ENCODE peak calls at places on chromosomes 2 and 18, in six cellular contexts. U is spleen, O is brain microvascular endothelial cell, C is A549, F is prostate gland, P is kidney epithelial cell. S is an unnamed sample.

GRCh38 chr2:82968381-82968780 is 1490.7 kb downstream of the SUCLG1 start:
- DNase-seq in U (no peak), O (no peak), C (no peak), F (no peak), P (no peak), S (no peak)

GRCh38 chr2:216551669-216552068 is 53.0 kb downstream of the RPL37A start:
- DNase-seq in U (no peak), O (no peak), C (no peak), F (peak), P (no peak), S (no peak)

GRCh38 chr2:26805241-26805676 is 19.4 kb downstream of the CENPA start:
- DNase-seq in U (no peak), O (peak), C (no peak), F (no peak), P (peak), S (no peak)

GRCh38 chr18:5466256-5466655 is 77.5 kb downstream of the EPB41L3 start:
- DNase-seq in U (no peak), O (no peak), C (no peak), F (no peak), P (no peak), S (no peak)

GRCh38 chr2:149861034-149861433 is 273.5 kb upstream of the MMADHC start:
- DNase-seq in U (no peak), O (no peak), C (no peak), F (no peak), P (no peak), S (no peak)

GRCh38 chr2:38095996-38096861 is 20.3 kb upstream of the CYP1B1 start:
- DNase-seq in U (no peak), O (no peak), C (no peak), F (peak), P (no peak), S (no peak)

GRCh38 chr2:58553937-58554336 is 312.8 kb upstream of the FANCL start:
- DNase-seq in U (no peak), O (no peak), C (no peak), F (no peak), P (no peak), S (peak)

GRCh38 chr2:9333591-9334171 is 89.6 kb downstream of the ITGB1BP1 start:
- DNase-seq in U (no peak), O (peak), C (peak), F (peak), P (peak), S (peak)

GRCh38 chr2:235608200-235608591 is 114.4 kb downstream of the AGAP1 start:
- DNase-seq in U (no peak), O (no peak), C (no peak), F (no peak), P (no peak), S (no peak)

GRCh38 chr18:56722518-56722917 is 71.4 kb downstream of the WDR7 start:
- DNase-seq in U (no peak), O (no peak), C (no peak), F (no peak), P (no peak), S (no peak)

GRCh38 chr18:14914126-14914525 is 166.2 kb downstream of the ANKRD30B start:
- DNase-seq in U (no peak), O (no peak), C (no peak), F (no peak), P (no peak), S (no peak)

GRCh38 chr2:55856936-55857335 is 66.6 kb downstream of the EFEMP1 start:
- DNase-seq in U (no peak), O (no peak), C (no peak), F (no peak), P (peak), S (no peak)

GRCh38 chr18:11246883-11247282 is 97.5 kb upstream of the PIEZO2 start:
- DNase-seq in U (no peak), O (no peak), C (no peak), F (no peak), P (no peak), S (no peak)

GRCh38 chr18:66193938-66194337 is 410.0 kb downstream of the CDH19 start:
- DNase-seq in U (no peak), O (no peak), C (no peak), F (no peak), P (no peak), S (no peak)

GRCh38 chr2:52613064-52613463 is 1154.5 kb upstream of the CHAC2 start:
- DNase-seq in U (no peak), O (no peak), C (no peak), F (no peak), P (no peak), S (no peak)

GRCh38 chr2:84482588-84482987 is 23.5 kb upstream of the SUCLG1 start:
- DNase-seq in U (no peak), O (no peak), C (no peak), F (no peak), P (no peak), S (no peak)

GRCh38 chr18:60053747-60054304 is 154.0 kb downstream of the PMAIP1 start:
- DNase-seq in U (no peak), O (peak), C (peak), F (no peak), P (peak), S (peak)

GRCh38 chr2:235098736-235099494 is 147.1 kb downstream of the SH3BP4 start:
- DNase-seq in U (no peak), O (no peak), C (no peak), F (no peak), P (no peak), S (no peak)

GRCh38 chr2:29219374-29219773 is 104.2 kb downstream of the CLIP4 start:
- DNase-seq in U (peak), O (no peak), C (no peak), F (no peak), P (no peak), S (no peak)

GRCh38 chr2:236250286-236250685 is 13.9 kb downstream of the ASB18 start:
- DNase-seq in U (no peak), O (no peak), C (no peak), F (no peak), P (no peak), S (no peak)

GRCh38 chr2:179338681-179339080 is 74.0 kb upstream of the SESTD1 start:
- DNase-seq in U (no peak), O (no peak), C (no peak), F (no peak), P (no peak), S (no peak)

GRCh38 chr2:204539010-204539385 is 6.3 kb upstream of the PARD3B start:
- DNase-seq in U (no peak), O (peak), C (no peak), F (no peak), P (no peak), S (no peak)

GRCh38 chr2:181904022-181904632 is 12.6 kb downstream of the ITPRID2 start:
- DNase-seq in U (no peak), O (peak), C (peak), F (no peak), P (no peak), S (peak)

GRCh38 chr18:500556-501405 is at the start of gene COLEC12:
- DNase-seq in U (no peak), O (no peak), C (no peak), F (peak), P (no peak), S (no peak)
- H3K4me3 ChIP-seq in U (no peak), O (peak), C (peak), F (peak), P (peak), S (no peak)

GRCh38 chr2:221571391-221572179 is 519 bp downstream of the EPHA4 start:
- DNase-seq in U (peak), O (peak), C (peak), F (peak), P (no peak), S (peak)

GRCh38 chr2:221569342-221570278 is 2.5 kb downstream of the EPHA4 start:
- DNase-seq in U (peak), O (no peak), C (no peak), F (no peak), P (no peak), S (no peak)

GRCh38 chr2:221571108-221571390 is 1.1 kb downstream of the EPHA4 start:
- DNase-seq in U (peak), O (peak), C (no peak), F (no peak), P (no peak), S (peak)

GRCh38 chr2:221572180-221572820 is at the start of gene EPHA4:
- DNase-seq in U (peak), O (peak), C (peak), F (peak), P (no peak), S (peak)

GRCh38 chr2:221570321-221571107 is 1.6 kb downstream of the EPHA4 start:
- DNase-seq in U (no peak), O (peak), C (no peak), F (peak), P (no peak), S (peak)
- TF ChIP-seq CTCF in U (no peak), O (peak), C (no peak), F (peak), P (peak), S (no peak)

GRCh38 chr18:77206676-77207370 is 42.8 kb upstream of the GALR1 start:
- DNase-seq in U (no peak), O (peak), C (no peak), F (no peak), P (no peak), S (no peak)
- H3K4me3 ChIP-seq in U (no peak), O (no peak), C (no peak), F (no peak), P (no peak), S (no peak)

DNA sequence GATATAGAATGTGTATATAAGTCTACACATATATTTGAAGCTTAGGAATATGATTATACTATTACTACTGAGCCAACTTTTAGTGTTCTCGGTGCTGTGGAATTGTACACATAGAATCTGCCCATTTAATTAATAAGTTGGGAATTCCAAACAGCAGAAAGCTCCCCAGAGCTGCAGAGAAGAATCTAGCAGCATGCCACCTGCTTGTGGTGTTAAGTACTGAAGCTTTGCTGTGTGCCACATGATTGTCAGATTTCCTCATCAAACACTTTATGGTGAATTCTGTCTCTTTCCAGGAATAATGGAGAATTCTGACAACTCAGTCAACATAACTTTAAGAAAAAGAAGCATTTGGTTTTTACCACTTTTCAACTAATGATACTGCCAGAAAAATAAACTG is 117.8 kb downstream of the WDSUB1 start:
- DNase-seq in U (no peak), O (peak), C (peak), F (no peak), P (no peak), S (no peak)
- TF ChIP-seq CTCF in U (no peak), O (peak), C (no peak), F (no peak), P (peak), S (no peak)

GRCh38 chr2:60886962-60887361 is 5.6 kb downstream of the REL start:
- DNase-seq in U (no peak), O (no peak), C (no peak), F (no peak), P (no peak), S (no peak)
- H3K4me3 ChIP-seq in U (no peak), O (no peak), C (no peak), F (no peak), P (no peak), S (peak)

GRCh38 chr2:3278521-3279218 is 98.9 kb downstream of the EIPR1 start:
- DNase-seq in U (no peak), O (no peak), C (no peak), F (no peak), P (no peak), S (no peak)

GRCh38 chr2:3282056-3282998 is 95.3 kb downstream of the EIPR1 start:
- DNase-seq in U (peak), O (peak), C (no peak), F (peak), P (peak), S (no peak)

GRCh38 chr2:3280197-3280596 is 97.4 kb downstream of the EIPR1 start:
- DNase-seq in U (peak), O (no peak), C (no peak), F (no peak), P (no peak), S (no peak)

GRCh38 chr2:3279236-3279960 is 98.2 kb downstream of the EIPR1 start:
- DNase-seq in U (peak), O (no peak), C (no peak), F (no peak), P (no peak), S (no peak)

DNA sequence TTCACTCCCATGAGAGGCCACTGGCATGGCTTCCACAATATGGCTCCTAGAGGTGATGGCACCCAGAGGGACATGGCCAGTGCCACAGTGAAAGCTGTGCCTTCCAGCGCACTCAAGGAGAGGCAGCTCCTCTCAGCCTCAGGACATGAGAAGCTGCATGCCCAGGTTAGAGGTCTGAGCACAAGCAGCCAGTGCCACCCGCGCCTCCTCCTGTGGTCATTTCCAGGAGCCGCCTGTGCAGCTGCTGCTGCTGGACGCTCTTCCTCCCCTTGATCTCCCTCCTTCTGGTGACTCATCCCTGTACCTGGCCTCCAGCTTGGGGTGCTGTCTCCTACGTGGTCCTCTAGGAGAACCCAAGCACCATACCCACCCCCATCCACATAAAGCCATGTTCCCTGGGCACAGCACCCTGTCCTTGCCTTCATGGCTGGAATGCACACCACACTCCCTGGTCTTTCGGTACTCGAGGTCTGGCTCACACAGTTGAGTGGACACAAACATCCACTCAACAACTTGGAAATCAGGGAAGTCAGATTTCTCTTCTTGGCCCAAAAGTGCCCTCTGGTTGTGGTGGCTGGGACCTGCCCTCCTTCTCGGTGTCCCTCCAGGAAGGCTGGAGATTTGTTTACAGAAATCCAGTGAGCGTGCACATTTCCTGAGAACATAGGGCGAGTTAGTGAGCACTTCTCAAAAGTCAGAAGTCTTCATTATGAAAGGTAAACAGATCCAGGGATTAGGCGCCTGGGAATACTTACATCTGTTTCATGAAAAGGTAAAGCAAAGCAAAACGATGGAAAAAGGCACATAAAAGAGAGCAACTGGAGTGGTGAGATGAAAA is 96.7 kb downstream of the EIPR1 start:
- DNase-seq in U (peak), O (no peak), C (no peak), F (no peak), P (no peak), S (no peak)
- TF ChIP-seq CTCF in U (no peak), O (no peak), C (no peak), F (no peak), P (no peak), S (no peak)

GRCh38 chr2:170770008-170770303 is 222 bp upstream of the ERICH2 start:
- DNase-seq in U (no peak), O (no peak), C (no peak), F (no peak), P (peak), S (no peak)
- H3K4me3 ChIP-seq in U (peak), O (peak), C (peak), F (peak), P (peak), S (peak)

DNA sequence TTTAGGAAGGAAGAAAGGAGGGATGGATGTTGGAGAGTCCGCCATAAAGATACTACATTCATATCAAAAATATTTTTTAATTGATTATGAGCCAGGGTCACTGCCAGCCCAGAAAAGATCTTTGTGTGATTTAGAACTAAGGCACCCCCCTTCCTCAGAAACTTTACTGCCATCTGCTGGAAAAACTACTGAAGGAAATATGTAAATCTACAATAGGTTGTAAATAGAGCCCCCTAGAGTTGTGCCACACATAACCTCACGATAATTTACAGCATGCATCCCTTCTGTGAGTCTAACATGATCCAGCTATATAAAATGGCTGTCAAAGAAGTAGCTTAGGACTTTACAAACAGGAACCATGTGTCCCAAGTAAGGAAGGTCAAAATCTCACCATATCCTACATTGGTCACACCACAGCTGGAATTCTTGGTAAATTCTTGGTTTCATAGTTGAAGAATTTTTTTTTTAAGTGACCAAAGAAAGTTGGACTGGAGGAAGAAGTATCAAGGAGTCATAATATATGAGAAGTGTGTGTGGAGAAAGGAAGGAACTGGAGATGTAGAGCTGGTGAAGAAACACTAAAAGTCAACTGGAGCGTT is 152.5 kb downstream of the CYP26B1 start:
- DNase-seq in U (no peak), O (peak), C (no peak), F (no peak), P (no peak), S (no peak)
- TF ChIP-seq CTCF in U (peak), O (peak), C (peak), F (peak), P (peak), S (no peak)